ENCODE peak calls at places on chromosomes 3 and 15, in nine cellular contexts. H is K562, M is PC-9, G is psoas muscle, Z is heart right ventricle, D is suprapubic skin, R is neuronal stem cell, F is iPS DF 6.9, C is keratinocyte. N is an unnamed sample.

GRCh38 chr15:40058476-40059140 is 19.6 kb upstream of the SRP14 start:
- DNase-seq in C (no peak), D (peak), G (no peak), M (no peak), R (no peak), F (no peak), H (no peak), Z (no peak), N (no peak)

GRCh38 chr3:149702691-149703426 is 45.0 kb upstream of the WWTR1 start:
- DNase-seq in C (peak), M (no peak), R (no peak), Z (no peak), H (no peak), G (no peak), D (no peak), F (no peak), N (no peak)

GRCh38 chr15:28977377-28978010 is 91.7 kb downstream of the APBA2 start:
- DNase-seq in G (no peak), F (no peak), C (peak), D (no peak), M (no peak), H (no peak), R (no peak), Z (peak), N (peak)

GRCh38 chr3:94146455-94146854 is 83.6 kb downstream of the NSUN3 start:
- DNase-seq in G (no peak), C (no peak), R (no peak), Z (no peak), H (no peak), F (no peak), M (no peak), D (no peak), N (no peak)

GRCh38 chr3:194148383-194148782 is 12.4 kb downstream of the HES1 start:
- DNase-seq in M (no peak), G (no peak), H (no peak), C (no peak), Z (no peak), F (no peak), R (no peak), D (peak), N (no peak)

GRCh38 chr3:177585271-177585670 is 388.0 kb upstream of the TBL1XR1 start:
- DNase-seq in F (no peak), R (no peak), G (no peak), H (no peak), D (no peak), Z (no peak), C (no peak), M (no peak), N (no peak)

GRCh38 chr3:308597-309321 is 112.2 kb downstream of the CHL1 start:
- DNase-seq in M (no peak), F (no peak), R (no peak), H (no peak), Z (no peak), G (no peak), C (no peak), D (no peak), N (no peak)

GRCh38 chr15:64146041-64146440 is 5.5 kb upstream of the SNX22 start:
- DNase-seq in C (no peak), G (no peak), F (no peak), M (no peak), H (no peak), D (peak), Z (peak), R (no peak), N (no peak)

GRCh38 chr3:167930453-167930852 is 165.3 kb downstream of the GOLIM4 start:
- DNase-seq in Z (no peak), C (no peak), R (no peak), M (no peak), D (no peak), F (no peak), H (no peak), G (no peak), N (no peak)

GRCh38 chr15:82165948-82166376 is 96.6 kb downstream of the EFL1 start:
- DNase-seq in M (no peak), R (no peak), H (no peak), G (no peak), D (no peak), C (no peak), F (no peak), Z (no peak), N (no peak)

GRCh38 chr3:17157713-17158112 is 273.0 kb downstream of the PLCL2 start:
- DNase-seq in G (no peak), Z (peak), H (no peak), R (no peak), M (no peak), D (no peak), C (no peak), F (no peak), N (no peak)

GRCh38 chr3:130473416-130473815 is 43.6 kb upstream of the COL6A6 start:
- DNase-seq in D (no peak), Z (no peak), F (no peak), R (no peak), M (no peak), G (no peak), C (no peak), H (no peak), N (no peak)

GRCh38 chr15:92049290-92050008 is 195.9 kb downstream of the SLCO3A1 start:
- DNase-seq in F (no peak), Z (peak), G (no peak), R (no peak), D (no peak), H (no peak), C (no peak), M (no peak), N (no peak)

GRCh38 chr15:63560741-63561448 is 36.3 kb upstream of the FBXL22 start:
- DNase-seq in Z (no peak), R (no peak), D (no peak), C (no peak), F (no peak), G (no peak), H (no peak), M (no peak), N (no peak)

GRCh38 chr15:66108483-66109270 is 144.9 kb downstream of the MEGF11 start:
- DNase-seq in R (no peak), D (no peak), F (no peak), M (no peak), G (no peak), H (no peak), Z (no peak), C (no peak), N (no peak)

GRCh38 chr3:43012189-43012588 is 33.1 kb downstream of the GASK1A start:
- DNase-seq in Z (no peak), C (no peak), D (no peak), M (no peak), F (no peak), G (no peak), H (no peak), R (no peak), N (no peak)

GRCh38 chr3:192802957-192803899 is 75.9 kb upstream of the FGF12 start:
- DNase-seq in M (peak), R (peak), D (no peak), F (no peak), Z (no peak), C (no peak), G (no peak), H (peak), N (peak)

GRCh38 chr3:33989229-33989628 is 190.8 kb downstream of the PDCD6IP start:
- DNase-seq in D (no peak), Z (no peak), F (no peak), C (no peak), G (no peak), H (no peak), M (no peak), R (no peak), N (no peak)

GRCh38 chr3:38111201-38111600 is 25.7 kb downstream of the ACAA1 start:
- DNase-seq in F (no peak), C (no peak), G (no peak), H (no peak), M (no peak), R (no peak), D (no peak), Z (no peak), N (no peak)

GRCh38 chr3:38108649-38109579 is 28.0 kb downstream of the ACAA1 start:
- DNase-seq in C (no peak), Z (no peak), H (no peak), M (no peak), R (no peak), F (no peak), D (peak), G (no peak), N (no peak)

GRCh38 chr3:38111696-38112377 is 25.1 kb downstream of the ACAA1 start:
- DNase-seq in D (peak), H (no peak), R (no peak), M (no peak), C (no peak), F (no peak), Z (no peak), G (no peak), N (no peak)

GRCh38 chr3:38109580-38110313 is 27.2 kb downstream of the ACAA1 start:
- DNase-seq in F (no peak), G (no peak), R (no peak), M (no peak), Z (no peak), D (peak), H (no peak), C (no peak), N (no peak)

DNA sequence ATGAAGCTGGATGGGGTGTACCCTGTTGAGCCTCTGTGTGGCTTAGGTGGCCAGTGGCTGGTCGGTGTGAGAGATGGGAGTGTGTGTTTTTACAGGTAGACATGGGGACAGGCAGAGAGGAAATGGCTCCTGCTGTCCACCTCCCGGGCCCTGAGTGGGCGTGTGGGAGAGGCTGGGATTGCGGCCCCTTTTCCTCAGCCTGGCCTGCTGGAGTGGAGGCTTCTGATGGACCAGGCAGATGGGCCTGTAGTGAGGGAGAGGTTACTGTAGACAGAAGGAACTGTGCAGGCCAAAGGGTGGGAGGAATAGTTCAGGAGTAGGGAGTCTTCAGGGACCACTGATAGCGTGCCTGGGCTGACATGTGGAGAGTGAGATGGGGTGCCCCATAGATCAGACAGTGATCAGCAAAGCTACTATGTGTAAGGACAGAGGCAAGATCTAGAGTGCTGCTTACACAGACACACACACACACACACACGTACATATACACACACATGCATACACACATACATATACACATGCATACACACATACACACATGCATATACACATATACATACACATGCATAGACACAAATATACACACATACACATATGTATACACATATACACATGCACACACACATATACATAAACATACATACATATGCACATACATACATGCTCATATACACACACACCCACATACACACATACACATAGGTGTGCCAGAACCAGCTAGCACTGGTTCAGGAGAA is 26.4 kb downstream of the ACAA1 start:
- DNase-seq in H (no peak), R (no peak), G (no peak), D (peak), Z (no peak), F (no peak), C (no peak), M (no peak), N (no peak)
- H3K27ac ChIP-seq in H (no peak), R (no peak), G (no peak), D (no peak), Z (no peak), F (no peak), C (no peak), M (no peak), N (no peak)

GRCh38 chr15:71116942-71117341 is 1.7 kb downstream of the THSD4 start:
- DNase-seq in R (no peak), G (no peak), C (no peak), Z (peak), H (no peak), M (no peak), D (no peak), F (no peak), N (peak)

GRCh38 chr15:71116366-71116765 is 1.1 kb downstream of the THSD4 start:
- DNase-seq in D (no peak), G (no peak), Z (no peak), M (no peak), F (no peak), H (no peak), C (no peak), R (no peak), N (peak)

GRCh38 chr15:71114887-71115566 is at the start of gene THSD4:
- DNase-seq in M (peak), H (peak), F (peak), Z (peak), D (no peak), G (peak), R (peak), C (peak), N (peak)

GRCh38 chr15:71114066-71114680 is 1.1 kb upstream of the THSD4 start:
- DNase-seq in C (no peak), M (peak), F (no peak), G (no peak), R (no peak), D (no peak), H (no peak), Z (no peak), N (no peak)

GRCh38 chr15:71115567-71116351 is 488 bp downstream of the THSD4 start:
- DNase-seq in M (peak), G (peak), C (no peak), Z (peak), D (no peak), H (no peak), R (no peak), F (no peak), N (peak)
- H3K27ac ChIP-seq in M (peak), G (peak), C (peak), Z (peak), D (peak), H (no peak), R (no peak), F (no peak), N (peak)

GRCh38 chr15:77715860-77716259 is 83.1 kb upstream of the LINGO1 start:
- DNase-seq in G (no peak), C (no peak), Z (no peak), M (no peak), R (no peak), D (no peak), H (no peak), F (no peak), N (no peak)

GRCh38 chr15:77714023-77714422 is 81.3 kb upstream of the LINGO1 start:
- DNase-seq in H (no peak), R (no peak), Z (no peak), G (no peak), D (no peak), C (no peak), F (no peak), M (no peak), N (no peak)

GRCh38 chr15:77713281-77713680 is 80.6 kb upstream of the LINGO1 start:
- DNase-seq in D (no peak), C (no peak), Z (no peak), F (no peak), G (no peak), R (no peak), M (no peak), H (no peak), N (no peak)

GRCh38 chr15:77715051-77715450 is 82.3 kb upstream of the LINGO1 start:
- DNase-seq in D (no peak), C (no peak), F (no peak), Z (no peak), M (no peak), H (no peak), G (no peak), R (no peak), N (no peak)

DNA sequence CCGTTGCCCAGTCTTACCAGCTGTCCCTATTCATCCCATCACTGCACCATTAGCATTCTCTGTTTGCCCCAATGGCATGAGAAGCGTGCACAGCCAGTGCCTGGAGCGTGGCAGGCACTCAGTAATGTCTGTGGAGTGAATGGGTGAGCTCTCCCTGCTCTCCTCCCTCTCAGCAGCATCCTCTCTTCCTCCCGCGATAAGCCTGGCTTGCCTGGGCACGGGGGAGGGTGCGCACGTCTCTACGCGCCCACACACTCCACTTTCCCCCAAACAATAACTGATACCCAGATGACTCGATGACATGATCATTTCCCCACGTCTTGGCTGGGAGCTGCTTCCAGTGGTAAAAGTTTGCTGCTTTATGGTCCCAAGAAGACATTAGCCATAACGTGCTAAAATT is 81.8 kb upstream of the LINGO1 start:
- DNase-seq in G (no peak), Z (no peak), H (no peak), D (no peak), M (no peak), C (no peak), F (no peak), R (no peak), N (no peak)
- H3K27ac ChIP-seq in G (no peak), Z (no peak), H (no peak), D (no peak), M (no peak), C (no peak), F (no peak), R (no peak), N (no peak)

GRCh38 chr3:53194218-53195065 is 33.4 kb downstream of the PRKCD start:
- DNase-seq in H (no peak), G (peak), C (no peak), D (no peak), Z (peak), F (no peak), M (no peak), R (no peak), N (no peak)
- H3K27ac ChIP-seq in H (no peak), G (no peak), C (no peak), D (no peak), Z (peak), F (no peak), M (no peak), R (no peak), N (peak)

DNA sequence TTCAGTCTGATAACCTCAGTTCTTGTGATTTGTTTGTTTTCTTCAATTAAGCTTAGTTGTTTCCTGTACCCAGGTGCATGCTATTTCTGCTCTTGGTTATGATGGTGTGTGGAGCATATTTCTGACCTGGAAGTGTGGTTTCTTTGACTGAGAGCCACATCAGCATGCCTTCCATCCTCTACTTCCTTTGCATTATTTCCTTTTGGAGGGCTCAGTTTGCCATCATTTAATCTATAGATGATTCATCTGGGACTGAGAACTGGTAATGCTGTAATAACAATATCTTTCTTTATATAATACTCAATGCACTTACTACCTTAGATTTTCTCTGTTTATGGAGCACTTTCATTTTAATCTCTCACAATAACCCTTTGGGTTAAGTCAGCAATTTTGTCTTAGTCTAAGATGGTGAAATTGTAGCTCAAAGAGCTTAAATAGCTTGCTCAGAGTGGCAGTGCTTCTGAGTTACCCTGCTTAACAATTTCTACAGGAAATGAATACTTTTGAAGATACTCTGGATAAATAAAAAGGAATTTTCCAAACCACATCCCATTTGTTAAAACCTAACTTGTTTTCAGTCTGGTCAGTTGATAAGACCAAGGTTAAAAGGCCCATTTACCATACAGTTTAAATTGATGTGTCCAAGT is 37.1 kb downstream of the HMG20A start:
- DNase-seq in Z (no peak), D (no peak), G (no peak), F (no peak), C (no peak), M (no peak), H (no peak), R (no peak), N (no peak)
- H3K27ac ChIP-seq in Z (peak), D (no peak), G (no peak), F (no peak), C (no peak), M (no peak), H (no peak), R (no peak), N (no peak)

DNA sequence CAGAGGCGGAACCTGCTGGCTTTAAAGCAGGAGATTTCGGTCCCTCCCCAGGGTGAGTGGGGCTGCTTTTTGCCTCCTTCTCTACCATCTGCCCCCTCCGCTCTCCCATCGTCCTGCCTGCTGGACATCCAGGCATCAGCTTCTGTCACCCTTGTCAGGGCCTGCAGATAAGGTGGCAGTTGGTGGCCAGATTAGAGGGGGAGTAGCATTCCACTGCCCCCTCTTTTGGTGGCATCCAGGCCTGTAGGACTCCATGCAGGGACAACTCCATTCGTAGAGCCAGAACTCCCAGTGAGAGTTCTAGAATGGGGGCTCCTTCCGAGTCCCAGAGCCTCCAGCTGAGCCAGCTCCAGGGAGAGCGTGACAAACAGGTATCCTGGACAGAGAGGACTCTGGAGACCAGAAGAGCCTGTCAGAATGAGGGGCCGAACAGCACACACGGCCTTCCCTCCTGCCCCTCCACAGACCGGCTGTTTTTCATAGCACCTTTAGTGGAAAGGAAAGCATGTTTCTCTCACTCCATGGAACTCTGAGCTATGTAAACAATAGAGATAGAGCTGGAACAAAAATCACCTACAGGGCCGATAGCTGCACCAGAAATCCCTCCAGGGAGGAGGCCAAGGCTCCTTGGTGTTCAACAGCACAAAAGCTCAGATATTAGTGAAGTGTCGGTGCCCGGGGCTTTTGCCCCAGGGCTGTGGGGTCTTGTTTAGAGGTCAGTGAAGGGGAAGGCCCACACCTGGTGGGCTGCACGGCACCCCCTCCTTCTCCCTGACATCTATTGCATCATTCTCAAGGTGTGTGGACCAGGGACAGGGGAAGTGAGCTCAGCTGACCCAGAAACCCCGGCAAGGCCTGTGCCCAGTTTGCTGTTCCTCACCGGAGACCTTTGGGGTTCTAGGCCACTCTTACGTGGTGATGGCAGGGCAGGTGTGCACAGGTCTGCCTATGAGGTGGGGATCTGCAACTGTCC is 34.2 kb downstream of the MAGEF1 start:
- DNase-seq in R (no peak), G (no peak), D (no peak), F (no peak), M (no peak), C (no peak), H (no peak), Z (no peak), N (no peak)
- H3K27ac ChIP-seq in R (no peak), G (no peak), D (no peak), F (no peak), M (no peak), C (no peak), H (no peak), Z (no peak), N (no peak)

DNA sequence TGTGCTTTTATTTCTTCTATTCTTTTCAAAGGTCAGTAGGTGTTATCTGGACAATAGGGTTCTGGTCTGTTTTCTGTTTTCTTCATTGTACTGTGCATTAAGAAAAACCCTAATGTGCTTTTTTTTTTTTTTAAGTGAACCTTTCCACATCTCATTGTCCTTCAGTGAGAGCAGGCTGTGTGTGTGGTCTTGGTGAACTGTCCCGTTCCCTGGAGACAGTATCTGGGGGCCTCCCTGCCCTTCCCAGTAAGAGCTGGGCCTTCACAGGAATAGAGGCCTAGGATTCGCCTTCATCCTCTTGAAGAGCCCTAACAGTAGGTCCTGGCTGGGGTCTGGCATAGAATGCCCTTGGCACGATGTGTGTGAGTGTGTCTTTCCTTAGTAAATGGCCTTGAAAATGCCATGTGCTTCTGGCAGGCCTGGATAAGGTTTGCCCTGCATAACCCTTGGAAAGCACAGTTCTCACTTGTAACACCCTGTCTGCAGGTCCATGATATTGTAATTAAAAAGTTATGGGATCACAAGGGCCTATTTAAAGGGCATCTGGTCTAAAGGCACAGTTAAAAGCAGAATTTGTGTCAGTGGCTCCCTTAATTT is 81.2 kb downstream of the IGF1R start:
- DNase-seq in R (no peak), G (no peak), D (no peak), M (no peak), H (no peak), C (no peak), Z (peak), F (no peak), N (no peak)
- H3K27ac ChIP-seq in R (no peak), G (peak), D (peak), M (peak), H (no peak), C (peak), Z (peak), F (no peak), N (no peak)